ENCODE peak calls at places on chromosome 9, in six cellular contexts. V, Q, U, R, I and T are unnamed samples.

GRCh38 chr9:77714077-77714549 is 66.0 kb upstream of the GNA14 start:
- DNase-seq in V (no peak), Q (no peak), R (no peak), U (no peak), I (peak; percentile 38), T (peak; percentile 31)

GRCh38 chr9:114894801-114895433 is 35.5 kb downstream of the TNFSF8 start:
- DNase-seq in Q (no peak), R (no peak), V (no peak), I (peak; percentile 99), U (no peak), T (peak; percentile 54)

GRCh38 chr9:137975936-137976565 is 98.5 kb downstream of the CACNA1B start:
- DNase-seq in I (no peak), Q (no peak), R (no peak), U (no peak), V (no peak), T (no peak)

GRCh38 chr9:35658144-35658893 is at the start of gene CCDC107:
- DNase-seq in V (peak; percentile 85), Q (peak; percentile 93), I (peak; percentile 81), U (peak; percentile 84), R (peak; percentile 66), T (peak; percentile 86)

GRCh38 chr9:114616684-114617520 is 5.8 kb downstream of the TMEM268 start:
- DNase-seq in R (no peak), V (peak; percentile 25), U (no peak), I (no peak), Q (no peak), T (peak; percentile 77)

GRCh38 chr9:20570756-20571155 is 51.5 kb downstream of the MLLT3 start:
- DNase-seq in Q (no peak), I (peak; percentile 87), R (no peak), U (no peak), V (no peak), T (no peak)

GRCh38 chr9:34185778-34186551 is 7.1 kb downstream of the UBAP1 start:
- DNase-seq in R (no peak), U (peak; percentile 14), Q (no peak), V (peak; percentile 40), I (peak; percentile 93), T (peak; percentile 97)

GRCh38 chr9:125341566-125341965 is 79.9 kb downstream of the GAPVD1 start:
- DNase-seq in I (no peak), Q (no peak), R (no peak), V (no peak), U (no peak), T (no peak)

GRCh38 chr9:81125446-81126092 is 563.8 kb downstream of the TLE1 start:
- DNase-seq in R (no peak), Q (no peak), V (no peak), U (no peak), I (peak; percentile 53), T (peak; percentile 88)

GRCh38 chr9:37037137-37037743 is 3.2 kb upstream of the PAX5 start:
- DNase-seq in U (peak; percentile 37), I (no peak), R (no peak), V (no peak), Q (no peak), T (peak; percentile 63)

GRCh38 chr9:74281674-74282073 is 215.5 kb upstream of the RORB start:
- DNase-seq in V (no peak), I (no peak), R (no peak), U (no peak), Q (no peak), T (peak; percentile 4)

GRCh38 chr9:135520916-135521607 is at the start of gene LCN1:
- DNase-seq in Q (no peak), V (no peak), R (no peak), U (no peak), I (no peak), T (no peak)

GRCh38 chr9:127175764-127176163 is 53.3 kb upstream of the ANGPTL2 start:
- DNase-seq in Q (no peak), I (no peak), R (no peak), V (no peak), U (no peak), T (no peak)

GRCh38 chr9:128987800-128988199 is 40.3 kb downstream of the NUP188 start:
- DNase-seq in U (no peak), I (peak; percentile 80), Q (no peak), V (no peak), R (no peak), T (no peak)

GRCh38 chr9:126956929-126957686 is 42.5 kb downstream of the RALGPS1 start:
- DNase-seq in R (no peak), U (no peak), I (peak; percentile 81), Q (no peak), V (no peak), T (no peak)

DNA sequence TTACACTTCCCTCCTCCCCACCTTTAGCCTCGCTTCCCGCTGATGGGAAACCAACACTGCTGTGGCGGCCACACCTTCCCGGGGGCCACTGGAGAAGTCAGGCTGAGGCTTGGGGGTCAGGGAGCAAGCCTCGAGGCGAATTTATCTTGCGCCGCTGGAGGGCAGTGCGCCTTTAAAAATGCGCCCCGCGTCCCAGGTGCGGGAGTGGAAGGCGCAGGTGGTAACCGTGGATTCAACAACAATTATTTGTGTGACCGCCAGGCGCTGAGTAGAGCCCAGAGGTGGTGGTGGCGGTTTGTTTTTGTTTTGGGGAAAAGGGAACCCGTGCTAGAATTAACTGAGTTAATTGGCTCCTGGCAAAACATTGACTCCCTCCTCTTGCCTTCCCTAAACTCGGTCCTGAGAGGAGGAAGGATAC is 1.1 kb downstream of the CFAP77 start:
- DNase-seq in V (peak; percentile 61), R (no peak), Q (peak; percentile 70), U (peak; percentile 69), I (peak; percentile 7), T (peak; percentile 42)
- H3K4me3 ChIP-seq in V (no peak overlapping the region), R (peak overlapping the region; percentile 64), Q (no peak overlapping the region), U (peak overlapping the region; percentile 42), I (no peak overlapping the region), T (no peak overlapping the region)

GRCh38 chr9:90054810-90055209 is 450.0 kb downstream of the GADD45G start:
- DNase-seq in V (peak; percentile 38), I (no peak), Q (no peak), R (no peak), U (no peak), T (no peak)
- H3K4me3 ChIP-seq in V (no peak overlapping the region), I (no peak overlapping the region), Q (no peak overlapping the region), R (no peak overlapping the region), U (no peak overlapping the region), T (no peak overlapping the region)

GRCh38 chr9:13279284-13280162 is at the start of gene MPDZ:
- DNase-seq in R (peak; percentile 44), I (peak; percentile 66), V (peak; percentile 66), U (no peak), Q (peak; percentile 86), T (no peak)
- H3K4me3 ChIP-seq in R (peak within 1 kb of the TSS; percentile 72), I (peak within 1 kb of the TSS; percentile 66), V (peak within 1 kb of the TSS; percentile 58), U (no peak within 1 kb of the TSS), Q (peak within 1 kb of the TSS; percentile 82), T (no peak within 1 kb of the TSS)

GRCh38 chr9:89177401-89178161 is 1.0 kb downstream of the SHC3 start:
- DNase-seq in V (peak; percentile 22), R (no peak), Q (peak; percentile 7), U (no peak), I (no peak), T (no peak)
- H3K4me3 ChIP-seq in V (no peak overlapping the region), R (peak overlapping the region; percentile 60), Q (peak overlapping the region; percentile 31), U (no peak overlapping the region), I (peak overlapping the region; percentile 87), T (peak overlapping the region; percentile 47)

DNA sequence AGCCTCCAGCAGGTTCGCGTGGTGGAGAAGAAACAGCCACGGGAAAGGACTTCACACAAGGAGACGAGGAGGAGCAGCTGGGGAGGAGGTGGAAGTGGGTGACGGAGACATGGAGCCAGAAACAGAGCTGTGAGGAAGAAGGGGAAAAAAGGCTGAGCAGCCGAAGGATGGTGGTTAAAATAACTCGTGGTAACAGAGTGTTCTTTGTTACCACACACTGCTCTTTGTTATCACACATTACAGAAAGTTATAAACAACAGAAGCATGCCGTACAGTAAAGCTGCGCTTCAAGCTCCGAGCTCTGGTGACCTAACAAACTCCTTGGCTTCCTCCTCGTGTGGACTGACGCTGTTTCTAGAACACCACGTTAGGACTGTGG is 215.4 kb downstream of the GLIS3 start:
- DNase-seq in I (peak; percentile 90), V (no peak), U (no peak), R (no peak), Q (no peak), T (no peak)
- H3K4me3 ChIP-seq in I (peak overlapping the region; percentile 20), V (no peak overlapping the region), U (no peak overlapping the region), R (no peak overlapping the region), Q (no peak overlapping the region), T (no peak overlapping the region)

DNA sequence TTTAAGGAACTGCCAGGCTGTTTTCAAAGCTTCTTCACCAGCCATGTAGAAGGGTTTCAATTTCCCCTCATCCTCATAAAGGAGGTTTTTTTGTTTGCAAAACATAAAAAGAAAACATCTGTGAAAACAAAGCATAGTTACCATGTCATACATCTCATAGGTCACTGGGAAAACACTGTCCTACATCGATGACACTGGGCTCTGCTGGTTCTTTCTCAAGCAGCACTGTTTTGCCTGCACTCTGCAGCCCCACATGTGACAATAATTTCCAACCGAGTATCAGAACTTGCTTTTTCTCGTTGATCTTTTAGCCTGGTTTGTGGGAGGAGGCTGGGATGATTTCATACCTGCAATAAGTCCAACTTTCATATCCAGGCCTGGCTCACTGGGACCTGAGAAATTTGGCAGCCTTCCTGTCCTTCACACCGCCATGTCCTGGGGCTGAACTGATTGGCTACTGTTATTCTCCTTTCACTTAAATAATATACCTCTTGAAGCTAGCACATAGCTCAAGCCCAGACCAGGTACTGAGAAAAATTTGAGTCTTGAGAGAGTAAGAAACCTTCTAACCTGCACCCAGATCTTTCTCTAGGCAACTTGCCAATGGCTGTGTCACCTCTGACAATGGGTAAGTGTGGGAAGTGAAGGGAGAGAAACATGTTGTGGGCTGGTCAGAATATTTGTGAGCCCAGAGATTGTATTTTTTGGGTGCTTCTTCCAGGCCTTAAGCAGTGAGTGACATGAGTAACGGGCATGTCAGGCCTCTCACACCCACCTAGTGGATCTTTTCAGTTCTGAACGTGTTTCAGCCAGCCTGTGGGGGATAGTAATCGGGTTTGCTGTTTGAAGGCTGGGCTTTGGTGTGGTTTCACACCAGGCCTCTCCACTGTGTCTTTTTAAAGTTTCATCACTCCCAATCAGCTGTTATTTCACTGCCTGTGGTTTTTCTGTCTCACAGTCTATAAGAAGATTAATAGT is 502.8 kb downstream of the NTRK2 start:
- DNase-seq in R (no peak), V (no peak), I (no peak), Q (no peak), U (no peak), T (no peak)
- H3K4me3 ChIP-seq in R (no peak overlapping the region), V (no peak overlapping the region), I (no peak overlapping the region), Q (no peak overlapping the region), U (no peak overlapping the region), T (no peak overlapping the region)

DNA sequence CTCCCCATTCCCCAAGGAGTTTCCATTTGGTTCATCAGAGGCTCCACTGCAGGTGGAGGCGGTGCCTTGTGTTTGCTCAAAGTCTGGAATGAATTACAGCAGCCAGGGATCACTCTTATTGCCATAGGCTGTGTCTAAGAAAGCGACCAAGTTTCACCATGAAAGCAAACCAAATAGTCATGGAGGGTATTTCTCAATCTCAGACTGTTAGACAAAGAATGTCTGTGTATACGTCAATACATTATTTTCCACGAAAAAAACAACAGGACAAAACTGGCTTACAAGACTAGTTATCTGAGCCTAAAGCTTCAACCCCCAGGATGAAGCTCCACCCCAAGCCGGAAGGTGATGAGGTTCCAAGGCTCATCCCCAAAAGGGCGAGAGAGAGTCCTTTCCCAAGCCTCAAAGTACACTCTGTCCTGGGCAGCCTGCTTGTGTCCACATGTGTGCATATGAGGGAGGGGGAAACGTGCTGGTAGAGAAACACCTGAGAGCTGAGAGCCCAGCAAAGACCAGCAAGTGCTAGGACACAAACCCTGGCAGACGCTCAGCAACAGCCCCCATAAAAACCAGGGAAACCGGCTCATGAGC is 4.3 kb downstream of the B4GALT1 start:
- DNase-seq in I (peak; percentile 79), Q (no peak), R (no peak), U (no peak), V (peak; percentile 53), T (no peak)
- H3K4me3 ChIP-seq in I (no peak overlapping the region), Q (no peak overlapping the region), R (no peak overlapping the region), U (no peak overlapping the region), V (no peak overlapping the region), T (no peak overlapping the region)

GRCh38 chr9:133821606-133822438 is 83.7 kb upstream of the SARDH start:
- DNase-seq in R (no peak), I (peak; percentile 40), U (no peak), V (no peak), Q (no peak), T (no peak)
- H3K4me3 ChIP-seq in R (no peak overlapping the region), I (no peak overlapping the region), U (no peak overlapping the region), V (no peak overlapping the region), Q (no peak overlapping the region), T (no peak overlapping the region)